ENCODE peak calls at places on chromosomes 2 and 18, in nine cellular contexts. One of them, this sample, is unnamed.

GRCh38 chr2:134177351-134177931 is 76.4 kb upstream of the MGAT5 start:
- DNase-seq in activated CD8-positive, alpha-beta memory T cell treated with anti-CD3 and anti-CD28 coated beads, Interleukin-2, amount 50 U/mL, for 48 hours: no peak
- DNase-seq in GM23248: peak; percentile 17
- DNase-seq in CD4-positive, alpha-beta memory T cell: no peak
- DNase-seq in naive thymus-derived CD8-positive, alpha-beta T cell: no peak
- DNase-seq in AG09319: no peak
- DNase-seq in skeletal muscle cell: no peak
- DNase-seq in CD8-positive, alpha-beta T cell: no peak
- DNase-seq in SW 1271: no peak
- DNase-seq in this sample: peak; percentile 49

GRCh38 chr2:212177724-212178123 is 360.9 kb downstream of the ERBB4 start:
- DNase-seq in activated CD8-positive, alpha-beta memory T cell treated with anti-CD3 and anti-CD28 coated beads, Interleukin-2, amount 50 U/mL, for 48 hours: no peak
- DNase-seq in GM23248: peak; percentile 19
- DNase-seq in CD4-positive, alpha-beta memory T cell: no peak
- DNase-seq in naive thymus-derived CD8-positive, alpha-beta T cell: no peak
- DNase-seq in AG09319: no peak
- DNase-seq in skeletal muscle cell: no peak
- DNase-seq in CD8-positive, alpha-beta T cell: no peak
- DNase-seq in SW 1271: peak; percentile 4
- DNase-seq in this sample: peak; percentile 85

GRCh38 chr2:188983427-188984101 is 9.4 kb downstream of the COL3A1 start:
- DNase-seq in activated CD8-positive, alpha-beta memory T cell treated with anti-CD3 and anti-CD28 coated beads, Interleukin-2, amount 50 U/mL, for 48 hours: no peak
- DNase-seq in GM23248: peak; percentile 84
- DNase-seq in CD4-positive, alpha-beta memory T cell: no peak
- DNase-seq in naive thymus-derived CD8-positive, alpha-beta T cell: no peak
- DNase-seq in AG09319: peak; percentile 87
- DNase-seq in skeletal muscle cell: no peak
- DNase-seq in CD8-positive, alpha-beta T cell: no peak
- DNase-seq in SW 1271: peak; percentile 34
- DNase-seq in this sample: peak; percentile 12

GRCh38 chr18:44733069-44733753 is 52.5 kb downstream of the SETBP1 start:
- DNase-seq in activated CD8-positive, alpha-beta memory T cell treated with anti-CD3 and anti-CD28 coated beads, Interleukin-2, amount 50 U/mL, for 48 hours: no peak
- DNase-seq in GM23248: peak; percentile 95
- DNase-seq in CD4-positive, alpha-beta memory T cell: no peak
- DNase-seq in naive thymus-derived CD8-positive, alpha-beta T cell: no peak
- DNase-seq in AG09319: peak; percentile 48
- DNase-seq in skeletal muscle cell: peak; percentile 78
- DNase-seq in CD8-positive, alpha-beta T cell: no peak
- DNase-seq in SW 1271: no peak
- DNase-seq in this sample: peak; percentile 31

GRCh38 chr2:143087033-143087432 is 42.2 kb upstream of the ARHGAP15 start:
- DNase-seq in activated CD8-positive, alpha-beta memory T cell treated with anti-CD3 and anti-CD28 coated beads, Interleukin-2, amount 50 U/mL, for 48 hours: no peak
- DNase-seq in GM23248: no peak
- DNase-seq in CD4-positive, alpha-beta memory T cell: no peak
- DNase-seq in naive thymus-derived CD8-positive, alpha-beta T cell: no peak
- DNase-seq in AG09319: no peak
- DNase-seq in skeletal muscle cell: no peak
- DNase-seq in CD8-positive, alpha-beta T cell: no peak
- DNase-seq in SW 1271: no peak
- DNase-seq in this sample: no peak

GRCh38 chr2:227456772-227457171 is 15.2 kb upstream of the AGFG1 start:
- DNase-seq in activated CD8-positive, alpha-beta memory T cell treated with anti-CD3 and anti-CD28 coated beads, Interleukin-2, amount 50 U/mL, for 48 hours: no peak
- DNase-seq in GM23248: no peak
- DNase-seq in CD4-positive, alpha-beta memory T cell: no peak
- DNase-seq in naive thymus-derived CD8-positive, alpha-beta T cell: no peak
- DNase-seq in AG09319: no peak
- DNase-seq in skeletal muscle cell: peak; percentile 31
- DNase-seq in CD8-positive, alpha-beta T cell: no peak
- DNase-seq in SW 1271: no peak
- DNase-seq in this sample: no peak

GRCh38 chr2:49490710-49491109 is 336.4 kb upstream of the FSHR start:
- DNase-seq in activated CD8-positive, alpha-beta memory T cell treated with anti-CD3 and anti-CD28 coated beads, Interleukin-2, amount 50 U/mL, for 48 hours: no peak
- DNase-seq in GM23248: peak; percentile 16
- DNase-seq in CD4-positive, alpha-beta memory T cell: no peak
- DNase-seq in naive thymus-derived CD8-positive, alpha-beta T cell: no peak
- DNase-seq in AG09319: no peak
- DNase-seq in skeletal muscle cell: no peak
- DNase-seq in CD8-positive, alpha-beta T cell: no peak
- DNase-seq in SW 1271: no peak
- DNase-seq in this sample: peak; percentile 47

GRCh38 chr2:41934323-41935003 is 113.4 kb upstream of the PKDCC start:
- DNase-seq in activated CD8-positive, alpha-beta memory T cell treated with anti-CD3 and anti-CD28 coated beads, Interleukin-2, amount 50 U/mL, for 48 hours: no peak
- DNase-seq in GM23248: peak; percentile 73
- DNase-seq in CD4-positive, alpha-beta memory T cell: no peak
- DNase-seq in naive thymus-derived CD8-positive, alpha-beta T cell: no peak
- DNase-seq in AG09319: no peak
- DNase-seq in skeletal muscle cell: peak; percentile 75
- DNase-seq in CD8-positive, alpha-beta T cell: no peak
- DNase-seq in SW 1271: no peak
- DNase-seq in this sample: no peak

GRCh38 chr2:231221761-231222160 is 23.3 kb downstream of the ARMC9 start:
- DNase-seq in activated CD8-positive, alpha-beta memory T cell treated with anti-CD3 and anti-CD28 coated beads, Interleukin-2, amount 50 U/mL, for 48 hours: no peak
- DNase-seq in GM23248: no peak
- DNase-seq in CD4-positive, alpha-beta memory T cell: no peak
- DNase-seq in naive thymus-derived CD8-positive, alpha-beta T cell: no peak
- DNase-seq in AG09319: no peak
- DNase-seq in skeletal muscle cell: no peak
- DNase-seq in CD8-positive, alpha-beta T cell: no peak
- DNase-seq in SW 1271: no peak
- DNase-seq in this sample: no peak

GRCh38 chr2:5125017-5125730 is 567.0 kb upstream of the SOX11 start:
- DNase-seq in activated CD8-positive, alpha-beta memory T cell treated with anti-CD3 and anti-CD28 coated beads, Interleukin-2, amount 50 U/mL, for 48 hours: no peak
- DNase-seq in GM23248: no peak
- DNase-seq in CD4-positive, alpha-beta memory T cell: no peak
- DNase-seq in naive thymus-derived CD8-positive, alpha-beta T cell: no peak
- DNase-seq in AG09319: no peak
- DNase-seq in skeletal muscle cell: no peak
- DNase-seq in CD8-positive, alpha-beta T cell: no peak
- DNase-seq in SW 1271: no peak
- DNase-seq in this sample: peak; percentile 71

GRCh38 chr2:241796610-241797138 is 12.3 kb upstream of the NEU4 start:
- DNase-seq in activated CD8-positive, alpha-beta memory T cell treated with anti-CD3 and anti-CD28 coated beads, Interleukin-2, amount 50 U/mL, for 48 hours: no peak
- DNase-seq in GM23248: no peak
- DNase-seq in CD4-positive, alpha-beta memory T cell: no peak
- DNase-seq in naive thymus-derived CD8-positive, alpha-beta T cell: no peak
- DNase-seq in AG09319: no peak
- DNase-seq in skeletal muscle cell: no peak
- DNase-seq in CD8-positive, alpha-beta T cell: no peak
- DNase-seq in SW 1271: no peak
- DNase-seq in this sample: no peak

GRCh38 chr2:52414596-52414995 is 1353.0 kb upstream of the CHAC2 start:
- DNase-seq in activated CD8-positive, alpha-beta memory T cell treated with anti-CD3 and anti-CD28 coated beads, Interleukin-2, amount 50 U/mL, for 48 hours: no peak
- DNase-seq in GM23248: no peak
- DNase-seq in CD4-positive, alpha-beta memory T cell: no peak
- DNase-seq in naive thymus-derived CD8-positive, alpha-beta T cell: no peak
- DNase-seq in AG09319: no peak
- DNase-seq in skeletal muscle cell: no peak
- DNase-seq in CD8-positive, alpha-beta T cell: no peak
- DNase-seq in SW 1271: no peak
- DNase-seq in this sample: peak; percentile 57

GRCh38 chr18:62201870-62202269 is 14.8 kb downstream of the RELCH start:
- DNase-seq in activated CD8-positive, alpha-beta memory T cell treated with anti-CD3 and anti-CD28 coated beads, Interleukin-2, amount 50 U/mL, for 48 hours: no peak
- DNase-seq in GM23248: no peak
- DNase-seq in CD4-positive, alpha-beta memory T cell: no peak
- DNase-seq in naive thymus-derived CD8-positive, alpha-beta T cell: no peak
- DNase-seq in AG09319: no peak
- DNase-seq in skeletal muscle cell: no peak
- DNase-seq in CD8-positive, alpha-beta T cell: no peak
- DNase-seq in SW 1271: no peak
- DNase-seq in this sample: no peak

GRCh38 chr18:36017232-36017631 is 44.8 kb downstream of the RMP24 start:
- DNase-seq in activated CD8-positive, alpha-beta memory T cell treated with anti-CD3 and anti-CD28 coated beads, Interleukin-2, amount 50 U/mL, for 48 hours: no peak
- DNase-seq in GM23248: no peak
- DNase-seq in CD4-positive, alpha-beta memory T cell: no peak
- DNase-seq in naive thymus-derived CD8-positive, alpha-beta T cell: no peak
- DNase-seq in AG09319: peak; percentile 10
- DNase-seq in skeletal muscle cell: no peak
- DNase-seq in CD8-positive, alpha-beta T cell: no peak
- DNase-seq in SW 1271: no peak
- DNase-seq in this sample: no peak

GRCh38 chr2:216717491-216717901 is 22.1 kb upstream of the IGFBP5 start:
- DNase-seq in activated CD8-positive, alpha-beta memory T cell treated with anti-CD3 and anti-CD28 coated beads, Interleukin-2, amount 50 U/mL, for 48 hours: no peak
- DNase-seq in GM23248: peak; percentile 52
- DNase-seq in CD4-positive, alpha-beta memory T cell: no peak
- DNase-seq in naive thymus-derived CD8-positive, alpha-beta T cell: no peak
- DNase-seq in AG09319: no peak
- DNase-seq in skeletal muscle cell: no peak
- DNase-seq in CD8-positive, alpha-beta T cell: no peak
- DNase-seq in SW 1271: no peak
- DNase-seq in this sample: no peak

GRCh38 chr2:84901593-84902120 is 3.8 kb upstream of the TMSB10 start:
- DNase-seq in activated CD8-positive, alpha-beta memory T cell treated with anti-CD3 and anti-CD28 coated beads, Interleukin-2, amount 50 U/mL, for 48 hours: peak; percentile 49
- DNase-seq in GM23248: peak; percentile 87
- DNase-seq in CD4-positive, alpha-beta memory T cell: no peak
- DNase-seq in naive thymus-derived CD8-positive, alpha-beta T cell: no peak
- DNase-seq in AG09319: no peak
- DNase-seq in skeletal muscle cell: peak; percentile 92
- DNase-seq in CD8-positive, alpha-beta T cell: no peak
- DNase-seq in SW 1271: no peak
- DNase-seq in this sample: no peak

GRCh38 chr2:215881582-215881981 is 131.8 kb downstream of the MREG start:
- DNase-seq in activated CD8-positive, alpha-beta memory T cell treated with anti-CD3 and anti-CD28 coated beads, Interleukin-2, amount 50 U/mL, for 48 hours: no peak
- DNase-seq in GM23248: peak; percentile 75
- DNase-seq in CD4-positive, alpha-beta memory T cell: no peak
- DNase-seq in naive thymus-derived CD8-positive, alpha-beta T cell: no peak
- DNase-seq in AG09319: no peak
- DNase-seq in skeletal muscle cell: no peak
- DNase-seq in CD8-positive, alpha-beta T cell: no peak
- DNase-seq in SW 1271: no peak
- DNase-seq in this sample: peak; percentile 53

GRCh38 chr2:148813603-148814065 is 61.4 kb upstream of the KIF5C start:
- DNase-seq in activated CD8-positive, alpha-beta memory T cell treated with anti-CD3 and anti-CD28 coated beads, Interleukin-2, amount 50 U/mL, for 48 hours: peak; percentile 84
- DNase-seq in GM23248: no peak
- DNase-seq in CD4-positive, alpha-beta memory T cell: peak; percentile 63
- DNase-seq in naive thymus-derived CD8-positive, alpha-beta T cell: no peak
- DNase-seq in AG09319: no peak
- DNase-seq in skeletal muscle cell: no peak
- DNase-seq in CD8-positive, alpha-beta T cell: peak; percentile 71
- DNase-seq in SW 1271: no peak
- DNase-seq in this sample: peak; percentile 74

GRCh38 chr18:74456409-74457042 is 582 bp downstream of the DIPK1C start:
- DNase-seq in activated CD8-positive, alpha-beta memory T cell treated with anti-CD3 and anti-CD28 coated beads, Interleukin-2, amount 50 U/mL, for 48 hours: no peak
- DNase-seq in GM23248: peak; percentile 1
- DNase-seq in CD4-positive, alpha-beta memory T cell: no peak
- DNase-seq in naive thymus-derived CD8-positive, alpha-beta T cell: no peak
- DNase-seq in AG09319: no peak
- DNase-seq in skeletal muscle cell: no peak
- DNase-seq in CD8-positive, alpha-beta T cell: no peak
- DNase-seq in SW 1271: no peak
- DNase-seq in this sample: peak; percentile 36

GRCh38 chr18:79934311-79935097 is 16.9 kb downstream of the SLC66A2 start:
- DNase-seq in activated CD8-positive, alpha-beta memory T cell treated with anti-CD3 and anti-CD28 coated beads, Interleukin-2, amount 50 U/mL, for 48 hours: peak; percentile 22
- DNase-seq in GM23248: no peak
- DNase-seq in CD4-positive, alpha-beta memory T cell: no peak
- DNase-seq in naive thymus-derived CD8-positive, alpha-beta T cell: no peak
- DNase-seq in AG09319: no peak
- DNase-seq in skeletal muscle cell: no peak
- DNase-seq in CD8-positive, alpha-beta T cell: no peak
- DNase-seq in SW 1271: no peak
- DNase-seq in this sample: no peak

GRCh38 chr2:128602038-128602698 is 283.5 kb upstream of the HS6ST1 start:
- DNase-seq in activated CD8-positive, alpha-beta memory T cell treated with anti-CD3 and anti-CD28 coated beads, Interleukin-2, amount 50 U/mL, for 48 hours: peak; percentile 28
- DNase-seq in GM23248: no peak
- DNase-seq in CD4-positive, alpha-beta memory T cell: no peak
- DNase-seq in naive thymus-derived CD8-positive, alpha-beta T cell: no peak
- DNase-seq in AG09319: no peak
- DNase-seq in skeletal muscle cell: no peak
- DNase-seq in CD8-positive, alpha-beta T cell: no peak
- DNase-seq in SW 1271: no peak
- DNase-seq in this sample: no peak

GRCh38 chr2:63881208-63881607 is 39.5 kb downstream of the UGP2 start:
- DNase-seq in activated CD8-positive, alpha-beta memory T cell treated with anti-CD3 and anti-CD28 coated beads, Interleukin-2, amount 50 U/mL, for 48 hours: no peak
- DNase-seq in GM23248: no peak
- DNase-seq in CD4-positive, alpha-beta memory T cell: no peak
- DNase-seq in naive thymus-derived CD8-positive, alpha-beta T cell: no peak
- DNase-seq in AG09319: no peak
- DNase-seq in skeletal muscle cell: no peak
- DNase-seq in CD8-positive, alpha-beta T cell: no peak
- DNase-seq in SW 1271: no peak
- DNase-seq in this sample: no peak

GRCh38 chr18:9565407-9565806 is 49.0 kb downstream of the PPP4R1 start:
- DNase-seq in activated CD8-positive, alpha-beta memory T cell treated with anti-CD3 and anti-CD28 coated beads, Interleukin-2, amount 50 U/mL, for 48 hours: no peak
- DNase-seq in GM23248: no peak
- DNase-seq in CD4-positive, alpha-beta memory T cell: no peak
- DNase-seq in naive thymus-derived CD8-positive, alpha-beta T cell: no peak
- DNase-seq in AG09319: no peak
- DNase-seq in skeletal muscle cell: no peak
- DNase-seq in CD8-positive, alpha-beta T cell: no peak
- DNase-seq in SW 1271: no peak
- DNase-seq in this sample: no peak

GRCh38 chr2:46802665-46803550 is 112.7 kb downstream of the MCFD2 start:
- DNase-seq in activated CD8-positive, alpha-beta memory T cell treated with anti-CD3 and anti-CD28 coated beads, Interleukin-2, amount 50 U/mL, for 48 hours: no peak
- DNase-seq in GM23248: peak; percentile 24
- DNase-seq in CD4-positive, alpha-beta memory T cell: no peak
- DNase-seq in naive thymus-derived CD8-positive, alpha-beta T cell: no peak
- DNase-seq in AG09319: no peak
- DNase-seq in skeletal muscle cell: no peak
- DNase-seq in CD8-positive, alpha-beta T cell: no peak
- DNase-seq in SW 1271: no peak
- DNase-seq in this sample: no peak

GRCh38 chr2:143429932-143430331 is 300.7 kb downstream of the ARHGAP15 start:
- DNase-seq in activated CD8-positive, alpha-beta memory T cell treated with anti-CD3 and anti-CD28 coated beads, Interleukin-2, amount 50 U/mL, for 48 hours: no peak
- DNase-seq in GM23248: no peak
- DNase-seq in CD4-positive, alpha-beta memory T cell: no peak
- DNase-seq in naive thymus-derived CD8-positive, alpha-beta T cell: no peak
- DNase-seq in AG09319: no peak
- DNase-seq in skeletal muscle cell: peak; percentile 51
- DNase-seq in CD8-positive, alpha-beta T cell: no peak
- DNase-seq in SW 1271: no peak
- DNase-seq in this sample: peak; percentile 0

GRCh38 chr2:202102425-202103005 is 29.5 kb downstream of the KIAA2012 start:
- DNase-seq in activated CD8-positive, alpha-beta memory T cell treated with anti-CD3 and anti-CD28 coated beads, Interleukin-2, amount 50 U/mL, for 48 hours: no peak
- DNase-seq in GM23248: no peak
- DNase-seq in CD4-positive, alpha-beta memory T cell: no peak
- DNase-seq in naive thymus-derived CD8-positive, alpha-beta T cell: no peak
- DNase-seq in AG09319: no peak
- DNase-seq in skeletal muscle cell: no peak
- DNase-seq in CD8-positive, alpha-beta T cell: no peak
- DNase-seq in SW 1271: no peak
- DNase-seq in this sample: peak; percentile 75

GRCh38 chr2:112031473-112031872 is 23.6 kb upstream of the TMEM87B start:
- DNase-seq in activated CD8-positive, alpha-beta memory T cell treated with anti-CD3 and anti-CD28 coated beads, Interleukin-2, amount 50 U/mL, for 48 hours: no peak
- DNase-seq in GM23248: peak; percentile 31
- DNase-seq in CD4-positive, alpha-beta memory T cell: no peak
- DNase-seq in naive thymus-derived CD8-positive, alpha-beta T cell: no peak
- DNase-seq in AG09319: no peak
- DNase-seq in skeletal muscle cell: no peak
- DNase-seq in CD8-positive, alpha-beta T cell: no peak
- DNase-seq in SW 1271: no peak
- DNase-seq in this sample: peak; percentile 38

GRCh38 chr2:143355814-143356213 is 226.6 kb downstream of the ARHGAP15 start:
- DNase-seq in activated CD8-positive, alpha-beta memory T cell treated with anti-CD3 and anti-CD28 coated beads, Interleukin-2, amount 50 U/mL, for 48 hours: no peak
- DNase-seq in GM23248: no peak
- DNase-seq in CD4-positive, alpha-beta memory T cell: no peak
- DNase-seq in naive thymus-derived CD8-positive, alpha-beta T cell: no peak
- DNase-seq in AG09319: no peak
- DNase-seq in skeletal muscle cell: no peak
- DNase-seq in CD8-positive, alpha-beta T cell: no peak
- DNase-seq in SW 1271: no peak
- DNase-seq in this sample: peak; percentile 7

GRCh38 chr18:37565985-37566478 is 434 bp upstream of the CELF4 start:
- DNase-seq in activated CD8-positive, alpha-beta memory T cell treated with anti-CD3 and anti-CD28 coated beads, Interleukin-2, amount 50 U/mL, for 48 hours: no peak
- DNase-seq in GM23248: peak; percentile 68
- DNase-seq in CD4-positive, alpha-beta memory T cell: no peak
- DNase-seq in naive thymus-derived CD8-positive, alpha-beta T cell: no peak
- DNase-seq in AG09319: no peak
- DNase-seq in skeletal muscle cell: no peak
- DNase-seq in CD8-positive, alpha-beta T cell: no peak
- DNase-seq in SW 1271: peak; percentile 45
- DNase-seq in this sample: peak; percentile 99

GRCh38 chr2:8133331-8133730 is 548.5 kb upstream of the ID2 start:
- DNase-seq in activated CD8-positive, alpha-beta memory T cell treated with anti-CD3 and anti-CD28 coated beads, Interleukin-2, amount 50 U/mL, for 48 hours: no peak
- DNase-seq in GM23248: no peak
- DNase-seq in CD4-positive, alpha-beta memory T cell: no peak
- DNase-seq in naive thymus-derived CD8-positive, alpha-beta T cell: no peak
- DNase-seq in AG09319: no peak
- DNase-seq in skeletal muscle cell: no peak
- DNase-seq in CD8-positive, alpha-beta T cell: no peak
- DNase-seq in SW 1271: no peak
- DNase-seq in this sample: no peak